ENCODE peak calls at places on chromosome 19, in ten cellular contexts. G is mesendoderm; L is omental fat pad; K is activated CD4-positive, alpha-beta T cell treated with anti-CD3 and anti-CD28 coated beads, Interleukin-2, amount 50 U/mL, for 1 hour; B is body of pancreas; Z is NCI-H524; Y is M059J; T is naive thymus-derived CD4-positive, alpha-beta T cell; I is substantia nigra; V is pancreas. X is an unnamed sample.

GRCh38 chr19:46601318-46602224 is at the start of gene CALM3:
- DNase-seq in G (no peak), L (no peak), K (no peak), B (no peak), Z (no peak), Y (no peak), T (no peak), I (no peak), V (no peak), X (no peak)

GRCh38 chr19:13441810-13442512 is 64.3 kb downstream of the CACNA1A start:
- DNase-seq in G (peak), L (no peak), K (peak), B (peak), Z (no peak), Y (peak), T (peak), I (no peak), V (no peak), X (peak)

GRCh38 chr19:6233827-6234511 is 45.8 kb downstream of the MLLT1 start:
- DNase-seq in G (no peak), L (no peak), K (no peak), B (peak), Z (peak), Y (peak), T (no peak), I (no peak), V (no peak), X (no peak)

GRCh38 chr19:57830071-57830602 is at the start of gene ZNF587B:
- DNase-seq in G (peak), L (peak), K (peak), B (peak), Z (peak), Y (peak), T (no peak), I (no peak), V (no peak), X (peak)

GRCh38 chr19:47049307-47049700 is 880 bp upstream of the TMEM160 start:
- DNase-seq in G (peak), L (no peak), K (no peak), B (no peak), Z (no peak), Y (peak), T (no peak), I (no peak), V (no peak), X (no peak)

GRCh38 chr19:743168-743687 is 7.7 kb upstream of the MISP start:
- DNase-seq in G (peak), L (no peak), K (no peak), B (peak), Z (no peak), Y (no peak), T (no peak), I (no peak), V (no peak), X (no peak)

GRCh38 chr19:3357731-3358391 is 8.5 kb upstream of the NFIC start:
- DNase-seq in G (peak), L (no peak), K (no peak), B (peak), Z (peak), Y (peak), T (no peak), I (no peak), V (no peak), X (no peak)

GRCh38 chr19:40646564-40647254 is 43.7 kb downstream of the NUMBL start:
- DNase-seq in G (no peak), L (no peak), K (no peak), B (no peak), Z (no peak), Y (peak), T (no peak), I (no peak), V (no peak), X (no peak)

GRCh38 chr19:36528921-36529518 is 949 bp upstream of the ZNF260 start:
- DNase-seq in G (peak), L (no peak), K (no peak), B (no peak), Z (peak), Y (peak), T (no peak), I (no peak), V (no peak), X (no peak)

GRCh38 chr19:47122359-47123335 is 8.0 kb upstream of the SAE1 start:
- DNase-seq in G (no peak), L (no peak), K (no peak), B (no peak), Z (no peak), Y (peak), T (no peak), I (no peak), V (no peak), X (no peak)

GRCh38 chr19:35476149-35476548 is 14.1 kb downstream of the KRTDAP start:
- DNase-seq in G (peak), L (no peak), K (no peak), B (no peak), Z (no peak), Y (no peak), T (no peak), I (no peak), V (no peak), X (no peak)

GRCh38 chr19:14361824-14362223 is 19.4 kb upstream of the ADGRE5 start:
- DNase-seq in G (peak), L (no peak), K (no peak), B (no peak), Z (peak), Y (peak), T (no peak), I (no peak), V (no peak), X (no peak)

GRCh38 chr19:15282311-15282705 is 50.0 kb downstream of the BRD4 start:
- DNase-seq in G (no peak), L (no peak), K (no peak), B (no peak), Z (no peak), Y (no peak), T (no peak), I (no peak), V (no peak), X (no peak)

GRCh38 chr19:15280915-15281683 is 48.9 kb upstream of the EPHX3 start:
- DNase-seq in G (peak), L (no peak), K (no peak), B (peak), Z (peak), Y (peak), T (no peak), I (peak), V (peak), X (peak)

GRCh38 chr19:47541507-47541906 is 26.6 kb upstream of the NAPA start:
- DNase-seq in G (no peak), L (no peak), K (no peak), B (no peak), Z (no peak), Y (no peak), T (no peak), I (no peak), V (no peak), X (no peak)

GRCh38 chr19:40941481-40942219 is 49.4 kb upstream of the CYP2B6 start:
- DNase-seq in G (no peak), L (no peak), K (no peak), B (no peak), Z (no peak), Y (no peak), T (no peak), I (no peak), V (no peak), X (no peak)

GRCh38 chr19:17777840-17778620 is 16.9 kb upstream of the B3GNT3 start:
- DNase-seq in G (peak), L (peak), K (peak), B (no peak), Z (no peak), Y (no peak), T (no peak), I (no peak), V (no peak), X (peak)

GRCh38 chr19:49338023-49338677 is 2.9 kb downstream of the CD37 start:
- DNase-seq in G (peak), L (no peak), K (no peak), B (no peak), Z (no peak), Y (no peak), T (no peak), I (no peak), V (peak), X (peak)

GRCh38 chr19:35347930-35348298 is 212 bp downstream of the FFAR1 start:
- DNase-seq in G (no peak), L (peak), K (no peak), B (no peak), Z (no peak), Y (no peak), T (no peak), I (no peak), V (no peak), X (peak)

GRCh38 chr19:2332341-2333026 is 4.0 kb downstream of the SPPL2B start:
- DNase-seq in G (no peak), L (no peak), K (peak), B (no peak), Z (peak), Y (no peak), T (no peak), I (no peak), V (no peak), X (no peak)

GRCh38 chr19:2103308-2103707 is 6.6 kb downstream of the IZUMO4 start:
- DNase-seq in G (no peak), L (no peak), K (no peak), B (no peak), Z (no peak), Y (no peak), T (no peak), I (no peak), V (no peak), X (no peak)

GRCh38 chr19:50312967-50313811 is 16.0 kb downstream of the KCNC3 start:
- DNase-seq in G (no peak), L (no peak), K (no peak), B (no peak), Z (no peak), Y (no peak), T (no peak), I (no peak), V (no peak), X (no peak)

GRCh38 chr19:29098863-29099481 is 114.0 kb downstream of the UQCRFS1 start:
- DNase-seq in G (no peak), L (peak), K (no peak), B (peak), Z (no peak), Y (peak), T (no peak), I (no peak), V (peak), X (peak)

X was measured in breast epithelium.